ENCODE peak calls at places on chromosome 21, in eight cellular contexts. U is lower lobe of right lung, M is HEK293T, V is WTC11, B is COLO829, X is ascending aorta, G is right cardiac atrium, D is SK-N-SH. W is an unnamed sample.

GRCh38 chr21:45979141-45979631 is 2.4 kb upstream of the COL6A1 start:
- DNase-seq in U (peak), M (no peak), V (no peak), B (no peak), X (no peak), G (peak), D (peak), W (no peak)

GRCh38 chr21:42666023-42666747 is 12.8 kb downstream of the PDE9A start:
- DNase-seq in U (no peak), M (peak), V (peak), B (peak), X (no peak), G (no peak), D (peak), W (no peak)

GRCh38 chr21:27756191-27756590 is 789.3 kb upstream of the ADAMTS5 start:
- DNase-seq in U (no peak), M (no peak), V (no peak), B (no peak), X (no peak), G (no peak), D (no peak), W (no peak)

GRCh38 chr21:17495680-17496079 is 17.2 kb upstream of the CXADR start:
- DNase-seq in U (no peak), M (no peak), V (no peak), B (no peak), X (no peak), G (no peak), D (no peak), W (no peak)

GRCh38 chr21:33650230-33650629 is 7.9 kb downstream of the ITSN1 start:
- DNase-seq in U (no peak), M (no peak), V (no peak), B (no peak), X (no peak), G (no peak), D (no peak), W (no peak)

GRCh38 chr21:39029086-39029772 is 154.0 kb downstream of the PSMG1 start:
- DNase-seq in U (no peak), M (no peak), V (no peak), B (no peak), X (no peak), G (no peak), D (peak), W (no peak)

GRCh38 chr21:20388400-20388799 is 609.8 kb upstream of the NCAM2 start:
- DNase-seq in U (no peak), M (no peak), V (peak), B (no peak), X (no peak), G (no peak), D (no peak), W (no peak)

GRCh38 chr21:37764696-37765095 is 151.6 kb downstream of the KCNJ6 start:
- DNase-seq in U (no peak), M (no peak), V (no peak), B (no peak), X (no peak), G (no peak), D (no peak), W (no peak)

GRCh38 chr21:39610705-39611104 is 2.0 kb upstream of the B3GALT5 start:
- DNase-seq in U (no peak), M (peak), V (peak), B (no peak), X (no peak), G (no peak), D (no peak), W (no peak)

GRCh38 chr21:28632718-28633408 is 359.8 kb downstream of the LTN1 start:
- DNase-seq in U (no peak), M (no peak), V (no peak), B (peak), X (no peak), G (no peak), D (no peak), W (no peak)

GRCh38 chr21:39094847-39095525 is 88.3 kb downstream of the PSMG1 start:
- DNase-seq in U (no peak), M (no peak), V (no peak), B (no peak), X (no peak), G (no peak), D (no peak), W (no peak)

GRCh38 chr21:29403922-29404538 is 105.3 kb downstream of the BACH1 start:
- DNase-seq in U (peak), M (no peak), V (no peak), B (no peak), X (no peak), G (no peak), D (no peak), W (no peak)

GRCh38 chr21:34734696-34735095 is 65.9 kb downstream of the CLIC6 start:
- DNase-seq in U (no peak), M (no peak), V (no peak), B (no peak), X (no peak), G (no peak), D (no peak), W (no peak)

GRCh38 chr21:28142692-28143091 is 850.0 kb downstream of the LTN1 start:
- DNase-seq in U (no peak), M (no peak), V (no peak), B (no peak), X (no peak), G (no peak), D (no peak), W (no peak)

GRCh38 chr21:8993943-8994639 is 1527.3 kb upstream of the TPTE start:
- DNase-seq in U (no peak), M (no peak), V (no peak), B (no peak), X (no peak), G (no peak), D (no peak), W (no peak)

GRCh38 chr21:28963831-28964230 is 28.8 kb downstream of the LTN1 start:
- DNase-seq in U (no peak), M (no peak), V (no peak), B (no peak), X (no peak), G (no peak), D (no peak), W (no peak)

GRCh38 chr21:21232320-21232719 is 234.1 kb downstream of the NCAM2 start:
- DNase-seq in U (no peak), M (no peak), V (no peak), B (peak), X (no peak), G (no peak), D (peak), W (no peak)

GRCh38 chr21:42193131-42193671 is 25.7 kb upstream of the ABCG1 start:
- DNase-seq in U (no peak), M (no peak), V (no peak), B (no peak), X (no peak), G (no peak), D (no peak), W (no peak)

GRCh38 chr21:43206231-43207042 is 37.6 kb downstream of the CRYAA start:
- DNase-seq in U (no peak), M (no peak), V (peak), B (no peak), X (no peak), G (peak), D (no peak), W (peak)

GRCh38 chr21:28827422-28827821 is 165.3 kb downstream of the LTN1 start:
- DNase-seq in U (no peak), M (no peak), V (no peak), B (no peak), X (no peak), G (no peak), D (no peak), W (no peak)

GRCh38 chr21:44494956-44495355 is 39.6 kb downstream of the LRRC3 start:
- DNase-seq in U (no peak), M (no peak), V (no peak), B (no peak), X (no peak), G (no peak), D (no peak), W (no peak)

GRCh38 chr21:44925027-44925755 is 4.5 kb upstream of the ITGB2 start:
- DNase-seq in U (peak), M (no peak), V (no peak), B (peak), X (no peak), G (no peak), D (no peak), W (no peak)

GRCh38 chr21:31363720-31364119 is 19.7 kb upstream of the TIAM1 start:
- DNase-seq in U (no peak), M (no peak), V (no peak), B (no peak), X (no peak), G (no peak), D (no peak), W (no peak)